ENCODE peak calls at places on chromosomes 13 and 19, in eight cellular contexts. T is adipocyte; W is KBM-7; S is AG10803; D is foreskin keratinocyte; L is stimulated activated CD8-positive, alpha-beta memory T cell treated with anti-CD3 and anti-CD28 coated beads, Interleukin-7, amount 100 ng/mL, for 48 hours; Z is CD4-positive, alpha-beta T cell; N is stimulated activated CD4-positive, alpha-beta T cell treated with anti-CD3 and anti-CD28 coated beads, Interleukin-15, amount 100 ng/mL, for 1 hour. O is an unnamed sample.

GRCh38 chr19:543912-544608 is at the start of gene GZMM:
- DNase-seq in L (peak; percentile 60), S (no peak), N (peak; percentile 54), Z (peak; percentile 69), D (no peak), W (no peak), T (no peak), O (no peak)

GRCh38 chr13:37241786-37242185 is 136.3 kb upstream of the CSNK1A1L start:
- DNase-seq in W (no peak), N (no peak), L (no peak), S (no peak), D (no peak), T (no peak), Z (no peak), O (no peak)

GRCh38 chr13:49022472-49023144 is 46.9 kb downstream of the FNDC3A start:
- DNase-seq in W (no peak), T (peak; percentile 36), N (no peak), L (no peak), Z (no peak), S (peak; percentile 28), D (no peak), O (peak; percentile 47)

GRCh38 chr19:37594982-37595382 is 306 bp downstream of the ZNF540 start:
- DNase-seq in L (peak; percentile 16), W (no peak), T (peak; percentile 77), Z (peak; percentile 34), N (peak; percentile 26), S (peak; percentile 44), D (no peak), O (no peak)

GRCh38 chr13:24307211-24308067 is 1.9 kb upstream of the C1QTNF9 start:
- DNase-seq in L (no peak), S (no peak), D (no peak), Z (no peak), T (no peak), N (no peak), W (no peak), O (no peak)

GRCh38 chr19:55353803-55354697 is 469 bp downstream of the COX6B2 start:
- DNase-seq in W (peak; percentile 81), L (peak; percentile 10), T (peak; percentile 74), S (no peak), D (no peak), Z (peak; percentile 61), N (peak; percentile 34), O (no peak)

GRCh38 chr13:91347996-91348905 is 764 bp downstream of the MIR17HG start:
- DNase-seq in S (peak; percentile 58), Z (peak; percentile 47), T (peak; percentile 71), W (no peak), N (peak; percentile 38), L (peak; percentile 48), D (no peak), O (no peak)

GRCh38 chr19:2054763-2055162 is 3.7 kb upstream of the MKNK2 start:
- DNase-seq in W (no peak), N (no peak), L (no peak), Z (no peak), S (no peak), T (no peak), D (no peak), O (no peak)

GRCh38 chr13:76168661-76169060 is 532.5 kb downstream of the LMO7 start:
- DNase-seq in W (no peak), T (no peak), Z (no peak), L (no peak), S (no peak), D (no peak), N (no peak), O (no peak)

GRCh38 chr19:35959040-35959967 is 23.1 kb downstream of the LRFN3 start:
- DNase-seq in W (peak; percentile 42), L (peak; percentile 37), T (peak; percentile 51), S (no peak), N (peak; percentile 77), Z (peak; percentile 80), D (no peak), O (no peak)

GRCh38 chr19:56170261-56170660 is 5.5 kb upstream of the GALP start:
- DNase-seq in T (no peak), N (no peak), S (no peak), W (no peak), Z (no peak), L (no peak), D (peak; percentile 89), O (peak; percentile 89)

GRCh38 chr19:55443045-55443823 is at the start of gene SHISA7:
- DNase-seq in L (no peak), N (no peak), W (no peak), S (no peak), D (no peak), T (no peak), Z (no peak), O (no peak)

GRCh38 chr13:77883328-77883727 is 35.3 kb downstream of the EDNRB start:
- DNase-seq in L (no peak), N (no peak), Z (no peak), W (no peak), S (no peak), T (no peak), D (no peak), O (no peak)

GRCh38 chr13:75219479-75220237 is 262.3 kb downstream of the TBC1D4 start:
- DNase-seq in D (peak; percentile 33), W (peak; percentile 77), L (peak; percentile 68), T (peak; percentile 92), S (peak; percentile 67), Z (peak; percentile 80), N (peak; percentile 67), O (peak; percentile 37)

GRCh38 chr13:39779337-39780270 is 124.1 kb downstream of the COG6 start:
- DNase-seq in L (no peak), Z (peak; percentile 52), D (no peak), W (peak; percentile 11), T (no peak), S (peak; percentile 32), N (no peak), O (peak; percentile 54)

GRCh38 chr13:101706651-101707050 is 254.2 kb downstream of the ITGBL1 start:
- DNase-seq in S (peak; percentile 99), T (peak; percentile 92), L (no peak), D (peak; percentile 67), N (no peak), W (peak; percentile 39), Z (no peak), O (peak; percentile 47)

GRCh38 chr19:36488816-36489138 is 584 bp downstream of the ZNF566 start:
- DNase-seq in D (no peak), N (peak; percentile 13), T (peak; percentile 46), L (peak; percentile 4), W (no peak), S (peak; percentile 4), Z (peak; percentile 9), O (peak; percentile 8)

GRCh38 chr13:33634526-33635111 is 183.3 kb upstream of the RFC3 start:
- DNase-seq in W (no peak), D (peak; percentile 92), S (no peak), L (no peak), Z (no peak), T (peak; percentile 61), N (no peak), O (no peak)

GRCh38 chr13:49791214-49791752 is 1.2 kb downstream of the KPNA3 start:
- DNase-seq in L (no peak), Z (peak; percentile 4), T (peak; percentile 36), N (no peak), W (peak; percentile 52), D (peak; percentile 33), S (peak; percentile 14), O (no peak)

GRCh38 chr13:36815069-36815468 is 4.0 kb upstream of the RFXAP start:
- DNase-seq in W (peak; percentile 21), D (no peak), N (no peak), Z (no peak), T (peak; percentile 15), S (no peak), L (no peak), O (no peak)

GRCh38 chr13:84645196-84646071 is 763.2 kb upstream of the SLITRK1 start:
- DNase-seq in S (peak; percentile 88), N (no peak), L (no peak), Z (no peak), D (peak; percentile 66), W (peak; percentile 71), T (peak; percentile 86), O (no peak)

GRCh38 chr19:34662919-34663318 is 14.0 kb downstream of the SCGB2B2 start:
- DNase-seq in Z (peak; percentile 29), L (no peak), N (no peak), T (peak; percentile 45), D (no peak), S (peak; percentile 13), W (peak; percentile 38), O (no peak)